ENCODE peak calls at places on chromosomes 6 and 20, in ten cellular contexts. D is lower lobe of right lung; O is activated naive CD4-positive, alpha-beta T cell; C is RWPE2; K is GM12865; I is HEK293T; G is BJ; A is WTC11; T is left cardiac atrium; L is CD8-positive, alpha-beta T cell. X is an unnamed sample.

GRCh38 chr6:37048851-37049734 is 43.6 kb downstream of the FGD2 start:
- DNase-seq in I (no peak), T (no peak), O (peak; percentile 21), C (no peak), K (peak; percentile 80), G (peak; percentile 68), L (peak; percentile 36), D (no peak), A (no peak), X (peak; percentile 72)

GRCh38 chr6:18720075-18720474 is 332.9 kb downstream of the RNF144B start:
- DNase-seq in C (no peak), G (no peak), I (no peak), A (no peak), T (no peak), L (no peak), O (no peak), D (no peak), K (no peak), X (no peak)

GRCh38 chr20:3090565-3090964 is 6.0 kb upstream of the AVP start:
- DNase-seq in A (no peak), C (no peak), O (no peak), I (no peak), G (no peak), L (no peak), D (no peak), K (no peak), T (no peak), X (no peak)

GRCh38 chr6:133242761-133243590 is 1.8 kb downstream of the EYA4 start:
- DNase-seq in O (no peak), I (peak; percentile 30), D (no peak), K (no peak), G (no peak), T (no peak), A (peak; percentile 29), L (no peak), C (peak; percentile 49), X (no peak)

GRCh38 chr20:37007898-37008649 is 56.6 kb upstream of the SAMHD1 start:
- DNase-seq in I (peak; percentile 16), A (no peak), G (no peak), C (no peak), L (no peak), K (peak; percentile 65), D (no peak), T (no peak), O (no peak), X (no peak)

GRCh38 chr6:125818225-125818657 is 27.5 kb downstream of the NCOA7 start:
- DNase-seq in D (no peak), O (no peak), G (peak; percentile 17), A (no peak), C (no peak), L (no peak), T (no peak), K (peak; percentile 46), I (no peak), X (no peak)

GRCh38 chr6:105872244-105872643 is 213.9 kb upstream of the PRDM1 start:
- DNase-seq in C (no peak), L (no peak), D (peak; percentile 54), T (peak; percentile 33), O (no peak), I (no peak), K (no peak), G (no peak), A (no peak), X (no peak)

GRCh38 chr6:12751694-12752304 is 35.2 kb downstream of the PHACTR1 start:
- DNase-seq in D (peak; percentile 62), C (no peak), A (peak; percentile 86), L (no peak), I (peak; percentile 59), G (no peak), K (peak; percentile 50), T (peak; percentile 62), O (peak; percentile 2), X (peak; percentile 29)

GRCh38 chr20:63215101-63216040 is 560 bp downstream of the YTHDF1 start:
- DNase-seq in I (peak; percentile 71), O (no peak), D (no peak), T (no peak), A (peak; percentile 56), K (peak; percentile 40), L (no peak), G (no peak), C (peak; percentile 85), X (no peak)

GRCh38 chr6:118869350-118869749 is 24.6 kb upstream of the ASF1A start:
- DNase-seq in D (no peak), T (no peak), O (no peak), I (no peak), A (no peak), C (no peak), G (no peak), L (no peak), K (no peak), X (no peak)

GRCh38 chr6:113182370-113183141 is 674.6 kb upstream of the MARCKS start:
- DNase-seq in L (no peak), K (no peak), C (no peak), D (no peak), T (no peak), A (no peak), G (peak; percentile 62), O (no peak), I (no peak), X (peak; percentile 80)

GRCh38 chr6:29816030-29816429 is 11.6 kb upstream of the HLA-G start:
- DNase-seq in G (no peak), T (no peak), K (no peak), C (no peak), A (no peak), L (no peak), O (no peak), D (no peak), I (no peak), X (no peak)

GRCh38 chr6:8530775-8531435 is 95.6 kb upstream of the SLC35B3 start:
- DNase-seq in A (no peak), L (no peak), D (no peak), G (no peak), T (no peak), I (peak; percentile 46), O (no peak), K (no peak), C (no peak), X (no peak)

GRCh38 chr6:2765896-2766766 is 938 bp downstream of the WRNIP1 start:
- DNase-seq in L (peak; percentile 8), I (no peak), A (peak; percentile 47), K (peak; percentile 64), D (peak; percentile 75), T (peak; percentile 59), O (peak; percentile 26), C (no peak), G (no peak), X (no peak)

GRCh38 chr20:63473555-63474449 is 1.3 kb upstream of the KCNQ2 start:
- DNase-seq in C (peak; percentile 82), K (no peak), D (no peak), I (no peak), G (no peak), L (no peak), A (no peak), T (no peak), O (no peak), X (no peak)

GRCh38 chr6:163405412-163406309 is 8.9 kb upstream of the QKI start:
- DNase-seq in K (peak; percentile 44), D (peak; percentile 89), I (no peak), G (no peak), O (no peak), T (peak; percentile 68), L (no peak), A (no peak), C (no peak), X (no peak)

GRCh38 chr6:5511924-5512323 is 250.6 kb downstream of the FARS2 start:
- DNase-seq in L (no peak), G (peak; percentile 70), I (no peak), K (no peak), A (no peak), D (no peak), O (no peak), T (no peak), C (no peak), X (no peak)

X was measured in HFF-Myc.